ENCODE peak calls at places on chromosomes 5 and 9, in eight cellular contexts. A, K, F, O, U, G, Z and M are unnamed samples.

GRCh38 chr9:15018238-15018637 is 108.0 kb upstream of the FREM1 start:
- DNase-seq in A (peak), K (no peak), F (no peak), O (no peak), U (no peak), G (no peak), Z (no peak), M (no peak)

GRCh38 chr5:14190194-14191164 is 47.3 kb downstream of the TRIO start:
- DNase-seq in A (no peak), K (no peak), F (no peak), O (no peak), U (no peak), G (no peak), Z (peak), M (no peak)

GRCh38 chr9:6845881-6846280 is 88.1 kb downstream of the KDM4C start:
- DNase-seq in A (peak), K (no peak), F (peak), O (no peak), U (no peak), G (no peak), Z (no peak), M (no peak)

GRCh38 chr9:98908897-98909634 is 34.6 kb upstream of the COL15A1 start:
- DNase-seq in A (no peak), K (no peak), F (no peak), O (no peak), U (no peak), G (no peak), Z (peak), M (no peak)

GRCh38 chr5:126970517-126971017 is 59.8 kb downstream of the MARCHF3 start:
- DNase-seq in A (no peak), K (no peak), F (no peak), O (no peak), U (no peak), G (no peak), Z (peak), M (no peak)

GRCh38 chr9:117720555-117720954 is 16.4 kb downstream of the TLR4 start:
- DNase-seq in A (no peak), K (peak), F (no peak), O (no peak), U (no peak), G (no peak), Z (peak), M (no peak)

GRCh38 chr9:132079391-132080071 is at the start of gene MED27:
- DNase-seq in A (peak), K (peak), F (peak), O (peak), U (peak), G (peak), Z (peak), M (peak)

GRCh38 chr9:131875828-131876485 is 136.1 kb upstream of the RAPGEF1 start:
- DNase-seq in A (no peak), K (no peak), F (no peak), O (peak), U (peak), G (no peak), Z (peak), M (no peak)

GRCh38 chr5:137516251-137516797 is 17.2 kb upstream of the SPOCK1 start:
- DNase-seq in A (no peak), K (no peak), F (no peak), O (no peak), U (no peak), G (no peak), Z (no peak), M (no peak)

GRCh38 chr5:56803894-56804293 is 11.5 kb upstream of the MAP3K1 start:
- DNase-seq in A (no peak), K (no peak), F (no peak), O (no peak), U (no peak), G (no peak), Z (no peak), M (no peak)

GRCh38 chr5:158384535-158385421 is 525.8 kb upstream of the CLINT1 start:
- DNase-seq in A (no peak), K (no peak), F (no peak), O (no peak), U (no peak), G (no peak), Z (peak), M (no peak)

GRCh38 chr9:72185561-72185960 is 36.3 kb downstream of the GDA start:
- DNase-seq in A (no peak), K (no peak), F (no peak), O (no peak), U (no peak), G (no peak), Z (peak), M (no peak)

GRCh38 chr5:93325946-93326345 is 255.1 kb downstream of the NR2F1-AS1 start:
- DNase-seq in A (no peak), K (no peak), F (no peak), O (no peak), U (no peak), G (no peak), Z (no peak), M (no peak)

GRCh38 chr9:21395778-21396717 is 10.8 kb upstream of the IFNA2 start:
- DNase-seq in A (no peak), K (peak), F (peak), O (peak), U (peak), G (peak), Z (no peak), M (peak)

GRCh38 chr9:87286506-87286905 is 211.2 kb upstream of the DAPK1 start:
- DNase-seq in A (no peak), K (no peak), F (no peak), O (no peak), U (no peak), G (no peak), Z (no peak), M (no peak)

GRCh38 chr5:156095709-156096241 is 231.2 kb upstream of the SGCD start:
- DNase-seq in A (no peak), K (no peak), F (no peak), O (no peak), U (no peak), G (no peak), Z (no peak), M (no peak)

GRCh38 chr5:135011355-135012032 is 22.5 kb downstream of the PITX1 start:
- DNase-seq in A (no peak), K (peak), F (no peak), O (no peak), U (peak), G (no peak), Z (no peak), M (no peak)

GRCh38 chr9:98600631-98601030 is 108.1 kb downstream of the GABBR2 start:
- DNase-seq in A (no peak), K (no peak), F (no peak), O (no peak), U (no peak), G (no peak), Z (no peak), M (no peak)

GRCh38 chr5:89584339-89584956 is 701.5 kb upstream of the MEF2C start:
- DNase-seq in A (no peak), K (no peak), F (no peak), O (no peak), U (no peak), G (no peak), Z (peak), M (no peak)

GRCh38 chr9:131657890-131658752 is 81.8 kb downstream of the RAPGEF1 start:
- DNase-seq in A (no peak), K (no peak), F (no peak), O (peak), U (no peak), G (no peak), Z (peak), M (no peak)

GRCh38 chr5:150138551-150139265 is 16.9 kb downstream of the PDGFRB start:
- DNase-seq in A (peak), K (peak), F (peak), O (no peak), U (no peak), G (no peak), Z (peak), M (no peak)

GRCh38 chr9:33393581-33393980 is 8.8 kb downstream of the AQP7 start:
- DNase-seq in A (no peak), K (peak), F (no peak), O (no peak), U (peak), G (no peak), Z (no peak), M (no peak)

GRCh38 chr9:119009253-119009652 is 360.0 kb downstream of the BRINP1 start:
- DNase-seq in A (no peak), K (no peak), F (no peak), O (no peak), U (no peak), G (no peak), Z (peak), M (no peak)

DNA sequence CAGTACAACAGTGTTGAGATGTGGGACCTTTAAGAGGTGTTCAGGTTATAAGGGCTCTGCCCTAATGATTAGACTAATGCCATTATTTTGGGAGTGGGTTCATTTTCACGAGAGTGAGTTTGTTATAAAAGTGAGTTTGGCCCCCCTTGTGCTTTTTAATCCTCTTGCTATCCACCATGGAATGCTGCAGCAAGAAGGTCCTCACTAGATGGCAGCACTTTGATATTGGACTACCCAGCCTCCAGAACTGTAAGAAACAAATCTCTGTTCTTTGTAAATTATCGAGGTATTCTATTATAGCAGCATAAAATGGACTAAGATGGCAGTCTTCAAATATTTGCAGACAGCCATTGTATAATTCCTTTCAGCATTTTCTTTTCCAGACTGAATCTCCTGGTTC is 212.4 kb downstream of the LRRC70 start:
- DNase-seq in A (no peak), K (no peak), F (no peak), O (no peak), U (no peak), G (no peak), Z (peak), M (no peak)
- TF ChIP-seq CTCF in A (no peak), K (peak), F (peak), O (no peak), U (peak), G (no peak), Z (peak), M (no peak)

GRCh38 chr5:109691248-109691574 is 1.5 kb downstream of the MAN2A1 start:
- DNase-seq in A (no peak), K (no peak), F (no peak), O (peak), U (no peak), G (no peak), Z (no peak), M (no peak)

GRCh38 chr5:109690456-109691247 is 925 bp downstream of the MAN2A1 start:
- DNase-seq in A (peak), K (peak), F (peak), O (peak), U (peak), G (peak), Z (peak), M (peak)

GRCh38 chr5:109688999-109689739 is 558 bp upstream of the MAN2A1 start:
- DNase-seq in A (peak), K (peak), F (peak), O (peak), U (peak), G (peak), Z (peak), M (peak)

GRCh38 chr5:109688647-109688998 is 1.1 kb upstream of the MAN2A1 start:
- DNase-seq in A (peak), K (no peak), F (no peak), O (peak), U (no peak), G (no peak), Z (peak), M (no peak)

GRCh38 chr5:109689740-109690455 is at the start of gene MAN2A1:
- DNase-seq in A (peak), K (peak), F (peak), O (peak), U (peak), G (peak), Z (peak), M (peak)
- TF ChIP-seq CTCF in A (no peak), K (no peak), F (no peak), O (no peak), U (peak), G (no peak), Z (no peak), M (no peak)

DNA sequence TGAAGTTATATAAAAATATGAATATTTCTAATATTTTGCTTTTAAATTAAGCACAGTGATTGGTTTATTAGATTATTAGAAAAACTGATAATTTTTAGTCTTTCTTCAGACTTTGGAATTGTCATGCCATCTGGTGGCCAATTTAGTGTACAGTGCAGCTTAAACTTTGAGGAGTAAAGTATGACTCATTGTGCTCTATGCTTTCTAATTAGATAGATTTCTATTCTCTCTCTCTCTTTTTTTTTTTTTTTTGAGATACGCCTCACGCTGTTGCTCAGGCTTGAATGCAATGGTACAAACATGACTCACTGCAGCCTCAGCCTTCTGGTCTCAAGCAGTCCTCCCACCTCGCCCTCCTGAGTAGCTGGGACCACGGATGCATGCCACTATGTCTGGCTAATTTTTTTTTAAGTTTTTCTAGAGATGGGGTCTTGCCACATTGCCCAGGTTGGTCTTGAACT is 42.1 kb upstream of the GPR21 start:
- DNase-seq in A (no peak), K (no peak), F (no peak), O (peak), U (no peak), G (peak), Z (peak), M (no peak)
- TF ChIP-seq CTCF in A (peak), K (peak), F (peak), O (peak), U (peak), G (peak), Z (peak), M (peak)

GRCh38 chr9:106284300-106284699 is 578.7 kb upstream of the ZNF462 start:
- DNase-seq in A (no peak), K (no peak), F (no peak), O (no peak), U (no peak), G (no peak), Z (no peak), M (no peak)
- TF ChIP-seq CTCF in A (peak), K (no peak), F (peak), O (no peak), U (no peak), G (no peak), Z (no peak), M (peak)

DNA sequence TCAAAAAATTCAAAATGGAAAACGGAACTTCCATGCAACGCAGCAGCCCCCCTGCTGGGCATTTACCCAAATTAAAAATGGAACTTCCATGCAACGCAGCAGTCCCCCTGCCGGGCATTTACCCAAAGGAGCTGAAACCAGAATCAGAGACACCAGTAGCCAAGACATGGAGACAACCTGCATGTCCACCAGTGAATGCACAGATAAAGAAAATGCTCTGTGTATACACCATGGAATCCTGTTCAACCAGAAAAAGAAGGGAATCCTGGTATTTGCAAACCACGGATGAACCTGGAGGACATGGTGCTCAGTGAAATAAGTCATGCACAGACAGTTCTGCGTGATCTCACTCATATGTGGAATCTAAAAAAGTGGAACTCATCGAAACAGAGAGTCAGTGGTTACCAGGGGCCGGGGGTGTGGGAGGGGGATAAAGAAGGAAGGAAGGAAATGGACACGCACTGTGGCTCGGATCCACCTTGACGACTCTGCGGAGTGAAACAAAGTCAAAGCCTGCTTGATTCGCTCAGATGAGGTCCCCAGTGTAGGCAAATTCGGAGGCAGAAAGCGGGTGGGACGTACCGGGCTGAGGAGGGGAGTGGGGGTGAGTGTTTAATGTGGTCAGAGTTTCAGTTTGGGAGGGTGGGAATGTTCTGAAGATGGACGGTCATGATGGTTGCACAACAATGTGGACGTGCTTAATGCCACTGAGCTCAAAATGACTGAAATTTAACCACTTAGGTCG is 40.2 kb upstream of the EXOC3 start:
- DNase-seq in A (no peak), K (no peak), F (no peak), O (peak), U (peak), G (no peak), Z (no peak), M (no peak)
- TF ChIP-seq CTCF in A (no peak), K (no peak), F (no peak), O (no peak), U (no peak), G (no peak), Z (no peak), M (no peak)